ENCODE peak calls at places on chromosomes 4 and X, in eight cellular contexts. One of them, this sample, is unnamed.

GRCh38 chr4:54333657-54334056 is 104.6 kb downstream of the PDGFRA start:
- DNase-seq in GM13977: no peak
- DNase-seq in brain microvascular endothelial cell: no peak
- DNase-seq in GM13976: no peak
- DNase-seq in endothelial cell: no peak
- DNase-seq in GM12865: no peak
- DNase-seq in stomach: no peak
- DNase-seq in choroid plexus epithelial cell: no peak
- DNase-seq in this sample: no peak

GRCh38 chr4:128385683-128386304 is 98.2 kb upstream of the PGRMC2 start:
- DNase-seq in endothelial cell: no peak
- DNase-seq in GM13976: peak; percentile 17
- DNase-seq in choroid plexus epithelial cell: peak; percentile 87
- DNase-seq in GM12865: peak; percentile 16
- DNase-seq in brain microvascular endothelial cell: peak; percentile 74
- DNase-seq in GM13977: peak; percentile 10
- DNase-seq in stomach: no peak
- DNase-seq in this sample: no peak

GRCh38 chr4:184748251-184748652 is 14.4 kb upstream of the CENPU start:
- DNase-seq in GM12865: no peak
- DNase-seq in brain microvascular endothelial cell: no peak
- DNase-seq in choroid plexus epithelial cell: no peak
- DNase-seq in GM13977: no peak
- DNase-seq in GM13976: no peak
- DNase-seq in endothelial cell: no peak
- DNase-seq in stomach: peak; percentile 73
- DNase-seq in this sample: no peak

GRCh38 chrX:71128166-71128833 is 9.9 kb downstream of the MED12 start:
- DNase-seq in GM12865: no peak
- DNase-seq in GM13976: no peak
- DNase-seq in choroid plexus epithelial cell: peak; percentile 34
- DNase-seq in GM13977: no peak
- DNase-seq in stomach: no peak
- DNase-seq in endothelial cell: no peak
- DNase-seq in brain microvascular endothelial cell: no peak
- DNase-seq in this sample: no peak

GRCh38 chr4:140611854-140612253 is 43.1 kb upstream of the UCP1 start:
- DNase-seq in GM13976: no peak
- DNase-seq in stomach: no peak
- DNase-seq in GM13977: no peak
- DNase-seq in brain microvascular endothelial cell: no peak
- DNase-seq in GM12865: no peak
- DNase-seq in choroid plexus epithelial cell: peak; percentile 4
- DNase-seq in endothelial cell: no peak
- DNase-seq in this sample: no peak

GRCh38 chr4:109365944-109366343 is 63.5 kb upstream of the COL25A1 start:
- DNase-seq in brain microvascular endothelial cell: no peak
- DNase-seq in GM13977: no peak
- DNase-seq in stomach: no peak
- DNase-seq in GM13976: no peak
- DNase-seq in choroid plexus epithelial cell: no peak
- DNase-seq in GM12865: no peak
- DNase-seq in endothelial cell: no peak
- DNase-seq in this sample: no peak

GRCh38 chr4:38621004-38621684 is 42.9 kb upstream of the KLF3 start:
- DNase-seq in GM13976: no peak
- DNase-seq in stomach: peak; percentile 67
- DNase-seq in choroid plexus epithelial cell: peak; percentile 90
- DNase-seq in endothelial cell: no peak
- DNase-seq in GM13977: no peak
- DNase-seq in GM12865: no peak
- DNase-seq in brain microvascular endothelial cell: no peak
- DNase-seq in this sample: no peak

GRCh38 chr4:1191621-1192020 is 19.2 kb upstream of the SPON2 start:
- DNase-seq in brain microvascular endothelial cell: no peak
- DNase-seq in GM12865: peak; percentile 0
- DNase-seq in stomach: peak; percentile 27
- DNase-seq in GM13977: no peak
- DNase-seq in endothelial cell: no peak
- DNase-seq in GM13976: no peak
- DNase-seq in choroid plexus epithelial cell: no peak
- DNase-seq in this sample: no peak

GRCh38 chr4:48342559-48342878 is 1.2 kb downstream of the SLAIN2 start:
- DNase-seq in GM13976: no peak
- DNase-seq in brain microvascular endothelial cell: no peak
- DNase-seq in choroid plexus epithelial cell: no peak
- DNase-seq in endothelial cell: no peak
- DNase-seq in GM13977: no peak
- DNase-seq in GM12865: no peak
- DNase-seq in stomach: no peak
- DNase-seq in this sample: no peak

GRCh38 chr4:126779446-126780166 is 853.2 kb upstream of the INTU start:
- DNase-seq in GM12865: no peak
- DNase-seq in choroid plexus epithelial cell: no peak
- DNase-seq in stomach: no peak
- DNase-seq in GM13977: no peak
- DNase-seq in brain microvascular endothelial cell: no peak
- DNase-seq in GM13976: no peak
- DNase-seq in endothelial cell: no peak
- DNase-seq in this sample: no peak

GRCh38 chrX:129427267-129427666 is 96.0 kb downstream of the SMARCA1 start:
- DNase-seq in endothelial cell: no peak
- DNase-seq in GM13976: no peak
- DNase-seq in choroid plexus epithelial cell: no peak
- DNase-seq in GM12865: peak; percentile 1
- DNase-seq in stomach: no peak
- DNase-seq in brain microvascular endothelial cell: no peak
- DNase-seq in GM13977: no peak
- DNase-seq in this sample: no peak
- TF ChIP-seq CTCF in endothelial cell: no peak
- TF ChIP-seq CTCF in GM13976: peak; percentile 1
- TF ChIP-seq CTCF in choroid plexus epithelial cell: no peak
- TF ChIP-seq CTCF in GM12865: no peak
- TF ChIP-seq CTCF in stomach: no peak
- TF ChIP-seq CTCF in brain microvascular endothelial cell: no peak
- TF ChIP-seq CTCF in GM13977: no peak
- TF ChIP-seq CTCF in this sample: no peak

GRCh38 chr4:35151816-35152572 is 1092.3 kb downstream of the ARAP2 start:
- DNase-seq in GM12865: peak; percentile 3
- DNase-seq in brain microvascular endothelial cell: no peak
- DNase-seq in GM13976: no peak
- DNase-seq in endothelial cell: peak; percentile 52
- DNase-seq in choroid plexus epithelial cell: no peak
- DNase-seq in GM13977: no peak
- DNase-seq in stomach: no peak
- DNase-seq in this sample: no peak
- TF ChIP-seq CTCF in GM12865: peak; percentile 21
- TF ChIP-seq CTCF in brain microvascular endothelial cell: peak; percentile 41
- TF ChIP-seq CTCF in GM13976: peak; percentile 12
- TF ChIP-seq CTCF in endothelial cell: peak; percentile 71
- TF ChIP-seq CTCF in choroid plexus epithelial cell: peak; percentile 10
- TF ChIP-seq CTCF in GM13977: peak; percentile 22
- TF ChIP-seq CTCF in stomach: no peak
- TF ChIP-seq CTCF in this sample: peak; percentile 63

GRCh38 chr4:42280327-42281095 is 116.8 kb upstream of the SHISA3 start:
- DNase-seq in GM12865: peak; percentile 60
- DNase-seq in GM13977: peak; percentile 65
- DNase-seq in GM13976: peak; percentile 62
- DNase-seq in brain microvascular endothelial cell: peak; percentile 31
- DNase-seq in stomach: no peak
- DNase-seq in choroid plexus epithelial cell: peak; percentile 40
- DNase-seq in endothelial cell: peak; percentile 30
- DNase-seq in this sample: no peak
- TF ChIP-seq CTCF in GM12865: peak; percentile 74
- TF ChIP-seq CTCF in GM13977: peak; percentile 73
- TF ChIP-seq CTCF in GM13976: peak; percentile 53
- TF ChIP-seq CTCF in brain microvascular endothelial cell: peak; percentile 73
- TF ChIP-seq CTCF in stomach: no peak
- TF ChIP-seq CTCF in choroid plexus epithelial cell: peak; percentile 71
- TF ChIP-seq CTCF in endothelial cell: peak; percentile 88
- TF ChIP-seq CTCF in this sample: peak; percentile 62

GRCh38 chrX:129678881-129679195 is 24.1 kb upstream of the APLN start:
- DNase-seq in GM12865: no peak
- DNase-seq in GM13976: no peak
- DNase-seq in stomach: no peak
- DNase-seq in choroid plexus epithelial cell: no peak
- DNase-seq in GM13977: no peak
- DNase-seq in endothelial cell: no peak
- DNase-seq in brain microvascular endothelial cell: no peak
- DNase-seq in this sample: no peak

GRCh38 chrX:129679856-129680255 is 25.1 kb upstream of the APLN start:
- DNase-seq in brain microvascular endothelial cell: no peak
- DNase-seq in endothelial cell: no peak
- DNase-seq in GM12865: no peak
- DNase-seq in GM13976: no peak
- DNase-seq in GM13977: no peak
- DNase-seq in choroid plexus epithelial cell: no peak
- DNase-seq in stomach: no peak
- DNase-seq in this sample: no peak

GRCh38 chrX:129682979-129683378 is 28.2 kb upstream of the APLN start:
- DNase-seq in GM12865: no peak
- DNase-seq in GM13976: no peak
- DNase-seq in endothelial cell: no peak
- DNase-seq in GM13977: no peak
- DNase-seq in choroid plexus epithelial cell: no peak
- DNase-seq in stomach: no peak
- DNase-seq in brain microvascular endothelial cell: no peak
- DNase-seq in this sample: no peak

DNA sequence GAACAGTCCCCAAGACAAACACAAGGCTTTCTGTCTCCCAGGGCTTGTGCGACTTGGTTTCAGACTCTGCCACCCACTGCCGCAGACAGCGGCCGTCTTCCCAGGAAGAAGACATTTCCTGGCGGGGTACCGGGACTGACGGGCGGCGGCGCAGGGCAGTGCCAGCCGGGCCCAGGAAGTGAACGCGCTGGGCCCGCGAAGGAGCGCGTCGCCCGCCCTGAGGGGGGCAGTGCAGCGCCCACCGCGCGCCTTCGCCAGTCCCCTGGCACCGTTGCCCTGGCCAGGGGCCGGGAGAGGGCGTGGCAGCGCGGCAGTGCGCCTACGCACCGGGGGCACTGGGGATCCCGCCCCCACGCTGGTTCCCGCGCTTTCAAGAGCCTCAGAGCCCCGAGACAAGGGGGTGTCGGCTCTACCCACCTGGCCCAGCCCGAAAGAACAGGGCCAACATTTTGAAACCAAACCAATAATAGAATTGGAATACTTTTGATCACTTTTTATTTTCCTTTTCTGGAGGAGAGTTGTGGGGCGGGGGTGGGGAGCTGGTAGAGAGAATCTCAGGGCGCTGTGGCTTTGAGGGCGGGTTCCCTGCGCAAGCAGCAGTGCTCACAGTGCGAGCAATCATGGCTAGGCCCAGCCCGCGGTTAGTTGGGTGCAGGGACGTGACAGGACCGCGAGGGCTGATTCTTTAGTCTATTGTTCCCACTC is 23.6 kb upstream of the APLN start:
- DNase-seq in GM13977: no peak
- DNase-seq in GM13976: peak; percentile 16
- DNase-seq in choroid plexus epithelial cell: no peak
- DNase-seq in endothelial cell: no peak
- DNase-seq in stomach: peak; percentile 55
- DNase-seq in GM12865: peak; percentile 39
- DNase-seq in brain microvascular endothelial cell: no peak
- DNase-seq in this sample: no peak
- TF ChIP-seq CTCF in GM13977: peak; percentile 23
- TF ChIP-seq CTCF in GM13976: peak; percentile 29
- TF ChIP-seq CTCF in choroid plexus epithelial cell: no peak
- TF ChIP-seq CTCF in endothelial cell: no peak
- TF ChIP-seq CTCF in stomach: no peak
- TF ChIP-seq CTCF in GM12865: peak; percentile 22
- TF ChIP-seq CTCF in brain microvascular endothelial cell: no peak
- TF ChIP-seq CTCF in this sample: no peak

DNA sequence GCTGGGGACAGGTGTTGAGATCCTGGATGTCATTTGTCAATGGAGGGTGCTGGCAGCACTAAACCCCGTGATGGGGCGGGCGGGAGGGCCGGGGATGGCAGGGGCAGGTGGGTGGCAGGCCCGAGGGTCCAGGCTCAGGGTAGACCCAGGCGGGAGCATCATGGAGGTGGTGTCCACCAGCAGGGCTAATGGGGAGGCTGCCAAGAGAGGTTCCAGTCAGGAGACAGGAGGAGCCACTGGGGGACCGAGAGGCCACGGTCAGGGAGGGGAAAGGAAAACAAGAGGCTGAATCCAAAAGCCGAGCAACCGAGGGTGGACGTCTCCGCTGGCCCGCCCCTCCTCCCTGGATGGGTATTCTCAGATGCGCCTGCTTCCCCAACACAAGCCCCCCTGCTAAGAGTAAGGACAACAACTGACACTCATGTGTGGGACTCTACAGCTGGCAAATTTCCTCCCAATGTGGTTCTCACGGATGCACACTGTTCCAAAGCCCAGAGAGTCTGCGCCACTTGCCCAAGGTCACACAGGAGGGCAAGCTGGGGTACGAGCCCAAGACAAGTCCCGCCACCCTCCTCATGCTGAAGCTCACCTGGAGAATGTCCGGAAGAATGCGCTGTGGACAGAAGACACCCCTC is 132.0 kb downstream of the CPZ start:
- DNase-seq in GM13976: no peak
- DNase-seq in GM13977: no peak
- DNase-seq in brain microvascular endothelial cell: no peak
- DNase-seq in choroid plexus epithelial cell: no peak
- DNase-seq in endothelial cell: no peak
- DNase-seq in stomach: peak; percentile 16
- DNase-seq in GM12865: no peak
- DNase-seq in this sample: no peak
- TF ChIP-seq CTCF in GM13976: no peak
- TF ChIP-seq CTCF in GM13977: no peak
- TF ChIP-seq CTCF in brain microvascular endothelial cell: no peak
- TF ChIP-seq CTCF in choroid plexus epithelial cell: no peak
- TF ChIP-seq CTCF in endothelial cell: no peak
- TF ChIP-seq CTCF in stomach: no peak
- TF ChIP-seq CTCF in GM12865: no peak
- TF ChIP-seq CTCF in this sample: no peak

This sample was measured in progenitor cell of endocrine pancreas.